ENCODE peak calls at places on chromosomes 13 and 19, in seven cellular contexts. V, N, H, B, X, T and Y are unnamed samples.
A peak's percentile ranks its signal among the peaks of the same experiment; 100 is the strongest.

GRCh38 chr13:67148219-67148583 is 81.9 kb downstream of the PCDH9 start:
- DNase-seq in X (no peak), N (no peak), T (no peak), V (no peak), H (peak; percentile 75), B (no peak), Y (no peak)

GRCh38 chr19:56663931-56664500 is 7.5 kb downstream of the ZNF835 start:
- DNase-seq in V (no peak), N (no peak), X (peak; percentile 54), B (no peak), T (no peak), H (no peak), Y (no peak)

GRCh38 chr19:7987084-7987768 is 18.2 kb downstream of the ELAVL1 start:
- DNase-seq in B (no peak), V (peak; percentile 55), T (peak; percentile 29), H (no peak), X (no peak), N (no peak), Y (no peak)

GRCh38 chr13:59356607-59357006 is 807.1 kb downstream of the DIAPH3 start:
- DNase-seq in N (peak; percentile 64), X (peak; percentile 64), H (peak; percentile 82), T (no peak), B (peak; percentile 23), V (peak; percentile 84), Y (peak; percentile 2)

GRCh38 chr19:55208880-55209429 is 346 bp downstream of the PTPRH start:
- DNase-seq in N (no peak), V (no peak), H (no peak), X (no peak), B (no peak), T (no peak), Y (no peak)

GRCh38 chr13:78700121-78700910 is 41.4 kb upstream of the OBI1 start:
- DNase-seq in V (no peak), H (peak; percentile 64), B (no peak), T (no peak), N (no peak), X (no peak), Y (peak; percentile 12)

GRCh38 chr19:34276614-34277013 is 22.3 kb downstream of the GARRE1 start:
- DNase-seq in H (no peak), V (no peak), B (no peak), X (no peak), T (no peak), N (no peak), Y (no peak)

GRCh38 chr13:112962911-112963625 is 5.9 kb upstream of the MCF2L start:
- DNase-seq in H (no peak), B (peak; percentile 4), T (no peak), X (no peak), V (peak; percentile 54), N (no peak), Y (no peak)

GRCh38 chr13:110942248-110942981 is 27.5 kb upstream of the ANKRD10 start:
- DNase-seq in B (no peak), X (no peak), N (no peak), V (no peak), H (peak; percentile 21), T (no peak), Y (no peak)

GRCh38 chr13:47396915-47397314 is 500.1 kb upstream of the HTR2A start:
- DNase-seq in V (no peak), N (no peak), T (no peak), H (no peak), B (no peak), X (no peak), Y (no peak)

GRCh38 chr13:47397739-47398138 is 500.9 kb upstream of the HTR2A start:
- DNase-seq in T (no peak), H (peak; percentile 12), X (no peak), N (no peak), V (no peak), B (no peak), Y (no peak)

DNA sequence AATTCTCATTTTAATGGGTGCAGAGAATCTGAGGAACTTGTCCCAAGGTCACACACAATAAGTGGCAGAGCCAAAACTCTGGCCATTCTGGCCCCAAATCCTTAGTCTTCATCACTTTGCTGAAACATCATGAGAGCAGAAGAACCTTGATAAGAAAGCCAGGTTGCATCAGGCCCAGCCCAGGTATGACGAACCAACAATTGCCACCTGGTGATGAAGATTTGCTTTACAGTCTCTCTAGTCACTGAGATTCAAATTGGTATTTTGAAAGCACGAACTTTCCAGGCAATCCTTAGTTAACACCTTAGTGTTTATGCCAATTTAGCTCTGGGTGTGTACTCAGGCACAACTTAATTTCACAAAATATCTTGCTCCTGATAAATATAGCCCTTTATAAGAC is 502.7 kb upstream of the HTR2A start:
- DNase-seq in X (no peak), B (no peak), T (no peak), H (no peak), V (no peak), N (no peak), Y (no peak)
- TF ChIP-seq CTCF in X (no peak), B (no peak), T (no peak), H (no peak), V (no peak), N (no peak), Y (no peak)

GRCh38 chr19:2166741-2167738 is 3.3 kb downstream of the DOT1L start:
- DNase-seq in T (peak; percentile 34), N (peak; percentile 90), H (no peak), B (peak; percentile 84), V (peak; percentile 88), X (peak; percentile 94), Y (peak; percentile 59)

GRCh38 chr19:2170219-2170618 is 6.5 kb downstream of the DOT1L start:
- DNase-seq in H (no peak), V (peak; percentile 63), B (peak; percentile 54), X (no peak), N (no peak), T (no peak), Y (no peak)

GRCh38 chr19:2168619-2169424 is 5.1 kb downstream of the DOT1L start:
- DNase-seq in H (peak; percentile 97), X (peak; percentile 99), N (peak; percentile 99), V (peak; percentile 96), T (peak; percentile 95), B (peak; percentile 100), Y (peak; percentile 78)

GRCh38 chr19:2170987-2171348 is 7.2 kb downstream of the DOT1L start:
- DNase-seq in H (no peak), T (no peak), V (no peak), X (no peak), B (no peak), N (no peak), Y (no peak)

DNA sequence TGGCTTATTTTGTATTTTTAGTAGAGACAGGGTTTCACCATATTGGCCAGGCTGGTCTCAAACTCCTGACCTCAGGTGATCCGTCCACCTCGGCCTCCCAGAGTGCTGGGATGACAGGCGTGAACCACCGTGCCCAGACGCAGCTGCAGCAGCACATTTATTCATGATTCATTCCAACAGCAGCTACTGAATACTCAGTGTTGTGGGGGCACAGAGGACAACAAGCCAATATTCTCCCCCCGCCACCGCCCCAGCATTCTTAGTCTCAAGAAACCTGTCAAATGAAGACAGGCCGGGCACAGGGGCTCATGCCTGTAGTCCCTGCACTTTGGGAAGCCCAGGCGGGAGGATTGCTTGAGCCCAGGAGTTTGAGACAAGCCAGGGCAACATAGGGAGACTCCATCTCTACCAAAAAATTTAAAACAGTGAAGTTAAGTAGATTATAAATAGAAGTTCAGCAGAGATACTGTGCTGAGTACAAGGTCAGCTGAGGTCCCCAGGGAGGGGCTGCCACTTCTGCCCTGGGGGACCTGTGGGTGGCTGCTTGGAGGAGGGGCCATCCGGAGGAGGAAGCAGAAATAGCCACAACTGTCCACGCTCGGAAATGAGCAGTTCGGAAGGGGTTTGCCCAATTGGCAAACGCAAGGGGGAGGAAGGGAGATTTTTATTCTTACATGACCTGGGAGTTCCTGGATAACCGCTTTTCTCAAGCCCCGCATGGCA is 4.3 kb downstream of the DOT1L start:
- DNase-seq in H (peak; percentile 59), T (no peak), X (peak; percentile 87), V (peak; percentile 93), B (peak; percentile 73), N (peak; percentile 79), Y (no peak)
- H3K4me3 ChIP-seq in H (peak overlapping the region; percentile 14), T (no peak overlapping the region), X (peak overlapping the region; percentile 23), V (no peak overlapping the region), B (no peak overlapping the region), N (peak overlapping the region; percentile 39), Y (no peak overlapping the region)

GRCh38 chr13:51726446-51727185 is 77.3 kb downstream of the DHRS12 start:
- DNase-seq in H (peak; percentile 79), B (no peak), X (no peak), V (no peak), T (no peak), N (no peak), Y (peak; percentile 48)

GRCh38 chr13:51728972-51729371 is 75.0 kb downstream of the DHRS12 start:
- DNase-seq in H (peak; percentile 93), V (no peak), N (no peak), X (no peak), B (no peak), T (no peak), Y (peak; percentile 40)

GRCh38 chr13:51729853-51730553 is 74.0 kb downstream of the DHRS12 start:
- DNase-seq in B (peak; percentile 41), X (no peak), T (peak; percentile 49), V (no peak), N (peak; percentile 69), H (peak; percentile 93), Y (peak; percentile 65)

GRCh38 chr13:51727634-51728274 is 76.2 kb downstream of the DHRS12 start:
- DNase-seq in V (no peak), T (no peak), H (no peak), N (no peak), X (no peak), B (no peak), Y (no peak)

GRCh38 chr13:51728275-51728673 is 75.7 kb downstream of the DHRS12 start:
- DNase-seq in V (no peak), X (no peak), B (no peak), H (no peak), T (no peak), N (no peak), Y (no peak)
- TF ChIP-seq CTCF in V (no peak), X (no peak), B (no peak), H (no peak), T (no peak), N (no peak), Y (no peak)

DNA sequence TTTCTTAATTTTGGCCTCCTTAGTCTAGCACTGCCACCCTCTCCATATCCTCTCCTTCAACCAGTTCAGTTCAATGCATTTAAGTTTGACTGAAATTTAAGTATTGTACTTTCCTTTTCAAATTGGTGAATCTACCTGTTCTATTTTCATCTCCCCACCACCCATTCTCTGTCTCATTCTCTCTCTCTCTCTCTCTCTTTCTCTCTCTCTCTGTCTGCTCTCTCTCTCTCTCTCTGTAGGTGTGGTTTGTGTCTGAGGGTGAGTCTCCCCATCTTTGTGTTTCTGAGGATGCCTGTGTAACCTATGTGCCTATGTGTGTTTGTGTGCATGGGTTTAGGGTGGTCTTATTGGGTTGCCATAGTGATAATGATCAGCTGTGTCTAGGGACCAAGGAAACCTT is 10.1 kb downstream of the PDX1 start:
- DNase-seq in H (no peak), N (no peak), X (no peak), V (no peak), T (no peak), B (no peak), Y (no peak)
- H3K4me3 ChIP-seq in H (no peak overlapping the region), N (no peak overlapping the region), X (no peak overlapping the region), V (no peak overlapping the region), T (no peak overlapping the region), B (no peak overlapping the region), Y (no peak overlapping the region)